ENCODE peak calls at places on chromosomes 6 and 20, in six cellular contexts. B is AG09309; Z is choroid plexus epithelial cell; I is ovary; M is H4; C is stimulated activated CD4-positive, alpha-beta T cell treated with anti-CD3 and anti-CD28 coated beads, TNF-alpha, amount 100 ng/mL, for 48 hours. S is an unnamed sample.

GRCh38 chr20:17044920-17045319 is 181.9 kb upstream of the PCSK2 start:
- DNase-seq in I (no peak), C (no peak), Z (no peak), B (no peak), M (no peak), S (no peak)

GRCh38 chr6:34142046-34142445 is 3.8 kb downstream of the GRM4 start:
- DNase-seq in M (no peak), C (no peak), B (no peak), I (no peak), Z (no peak), S (no peak)

GRCh38 chr20:62239278-62239879 is 1.1 kb downstream of the OSBPL2 start:
- DNase-seq in B (no peak), Z (peak), M (no peak), C (no peak), I (no peak), S (no peak)

GRCh38 chr6:166019214-166019613 is 148.4 kb downstream of the TBXT start:
- DNase-seq in M (no peak), Z (no peak), C (no peak), I (no peak), B (no peak), S (no peak)

GRCh38 chr6:43276180-43277082 is 21.6 kb upstream of the SLC22A7 start:
- DNase-seq in Z (peak), C (no peak), I (no peak), M (no peak), B (no peak), S (peak)

GRCh38 chr6:49550413-49551125 is at the start of gene C6orf141:
- DNase-seq in I (no peak), B (no peak), M (no peak), C (peak), Z (peak), S (no peak)

GRCh38 chr20:10876558-10876957 is 202.8 kb upstream of the JAG1 start:
- DNase-seq in C (no peak), Z (peak), B (peak), M (no peak), I (no peak), S (no peak)

GRCh38 chr6:148273962-148274752 is 68.5 kb upstream of the SASH1 start:
- DNase-seq in C (no peak), Z (peak), B (no peak), I (no peak), M (no peak), S (no peak)

GRCh38 chr20:35702051-35702823 is 3.0 kb downstream of the ROMO1 start:
- DNase-seq in I (no peak), C (no peak), Z (no peak), M (peak), B (peak), S (no peak)

S was measured in foreskin melanocyte.